ENCODE peak calls at places on chromosomes 13 and 19, in six cellular contexts. O is heart left ventricle; U is activated CD4-positive, CD25-positive, alpha-beta regulatory T cell treated with anti-CD3 and anti-CD28 coated beads, Interleukin-2, amount 50 U/mL, for 24 hours; N is gastroesophageal sphincter; Y is RWPE2; H is stimulated activated naive B cell treated with anti-CD40 and anti-IgM and Interleukin-4, amounts not matched to agents 10 μg/mL and 1 μg/mL and 100 μg/mL, for 72 hours. W is an unnamed sample.

GRCh38 chr13:40622761-40623160 is 43.7 kb downstream of the FOXO1 start:
- ATAC-seq in O (no peak), U (no peak), N (no peak), Y (no peak), H (no peak), W (no peak)

GRCh38 chr13:113843063-113843654 is 20.7 kb downstream of the GAS6 start:
- ATAC-seq in O (peak; percentile 39), U (no peak), N (no peak), Y (no peak), H (no peak), W (no peak)

GRCh38 chr19:9075064-9075964 is 11.5 kb upstream of the OR1M1 start:
- ATAC-seq in O (peak; percentile 42), U (no peak), N (peak; percentile 92), Y (peak; percentile 96), H (no peak), W (peak; percentile 96)

GRCh38 chr13:44174769-44175425 is 198.7 kb upstream of the SERP2 start:
- ATAC-seq in O (peak; percentile 64), U (peak; percentile 56), N (peak; percentile 53), Y (no peak), H (no peak), W (peak; percentile 51)

GRCh38 chr13:59356607-59357006 is 807.1 kb downstream of the DIAPH3 start:
- ATAC-seq in O (peak; percentile 81), U (no peak), N (peak; percentile 62), Y (no peak), H (no peak), W (no peak)

GRCh38 chr19:2722541-2723344 is 1.6 kb upstream of the DIRAS1 start:
- ATAC-seq in O (peak; percentile 81), U (no peak), N (peak; percentile 90), Y (peak; percentile 67), H (no peak), W (peak; percentile 91)

GRCh38 chr13:34638897-34639296 is 303.2 kb upstream of the NBEA start:
- ATAC-seq in O (no peak), U (no peak), N (no peak), Y (no peak), H (no peak), W (no peak)

GRCh38 chr13:101941095-101941777 is 460.6 kb downstream of the FGF14 start:
- ATAC-seq in O (no peak), U (no peak), N (no peak), Y (peak; percentile 36), H (no peak), W (peak; percentile 74)

GRCh38 chr19:21559444-21559843 is 54.0 kb downstream of the ZNF429 start:
- ATAC-seq in O (no peak), U (no peak), N (no peak), Y (no peak), H (no peak), W (no peak)

GRCh38 chr19:42126565-42126964 is 5.7 kb downstream of the POU2F2 start:
- ATAC-seq in O (no peak), U (no peak), N (no peak), Y (no peak), H (no peak), W (no peak)

GRCh38 chr19:45501730-45502014 is 3.4 kb downstream of the PPM1N start:
- ATAC-seq in O (no peak), U (no peak), N (no peak), Y (no peak), H (no peak), W (no peak)

GRCh38 chr19:23345838-23346237 is 49.4 kb downstream of the ZNF91 start:
- ATAC-seq in O (no peak), U (no peak), N (no peak), Y (no peak), H (no peak), W (no peak)

GRCh38 chr19:38455031-38455430 is 21.5 kb downstream of the RYR1 start:
- ATAC-seq in O (no peak), U (no peak), N (no peak), Y (no peak), H (no peak), W (no peak)

GRCh38 chr13:43544011-43544410 is 242.8 kb downstream of the ENOX1 start:
- ATAC-seq in O (no peak), U (no peak), N (peak; percentile 39), Y (peak; percentile 51), H (no peak), W (peak; percentile 66)

GRCh38 chr19:29247912-29248311 is 35.0 kb upstream of the UQCRFS1 start:
- ATAC-seq in O (no peak), U (no peak), N (no peak), Y (no peak), H (no peak), W (peak; percentile 62)

GRCh38 chr19:2055871-2056809 is 5.1 kb upstream of the MKNK2 start:
- ATAC-seq in O (no peak), U (no peak), N (peak; percentile 62), Y (peak; percentile 30), H (no peak), W (peak; percentile 12)

GRCh38 chr13:27556109-27556508 is 64.2 kb downstream of the LNX2 start:
- ATAC-seq in O (no peak), U (no peak), N (no peak), Y (no peak), H (no peak), W (peak; percentile 49)

GRCh38 chr19:40157059-40157458 is 34.2 kb upstream of the MAP3K10 start:
- ATAC-seq in O (no peak), U (no peak), N (no peak), Y (no peak), H (no peak), W (no peak)

GRCh38 chr13:43816401-43816889 is 29.7 kb upstream of the ENOX1 start:
- ATAC-seq in O (no peak), U (no peak), N (no peak), Y (no peak), H (no peak), W (no peak)

GRCh38 chr19:44677019-44677809 is 5.9 kb downstream of the CEACAM19 start:
- ATAC-seq in O (no peak), U (no peak), N (no peak), Y (peak; percentile 55), H (no peak), W (peak; percentile 86)

GRCh38 chr13:32390048-32390447 is 37.9 kb downstream of the N4BP2L1 start:
- ATAC-seq in O (no peak), U (no peak), N (no peak), Y (no peak), H (no peak), W (no peak)